ENCODE peak calls at places on chromosomes 3 and 15, in four cellular contexts. One of them, this sample, is unnamed.

GRCh38 chr3:37129871-37130270 is 44.5 kb downstream of the LRRFIP2 start:
- DNase-seq in fibroblast of lung: peak
- DNase-seq in adrenal gland: no peak
- DNase-seq in colonic mucosa: no peak
- DNase-seq in this sample: no peak

GRCh38 chr3:124836448-124836847 is 50.7 kb downstream of the ITGB5 start:
- DNase-seq in adrenal gland: no peak
- DNase-seq in fibroblast of lung: no peak
- DNase-seq in colonic mucosa: no peak
- DNase-seq in this sample: no peak

GRCh38 chr3:55059027-55059629 is 131.3 kb upstream of the LRTM1 start:
- DNase-seq in colonic mucosa: no peak
- DNase-seq in fibroblast of lung: peak
- DNase-seq in adrenal gland: no peak
- DNase-seq in this sample: peak

GRCh38 chr15:49370782-49371181 is 52.3 kb upstream of the FGF7 start:
- DNase-seq in fibroblast of lung: peak
- DNase-seq in colonic mucosa: no peak
- DNase-seq in adrenal gland: no peak
- DNase-seq in this sample: peak

GRCh38 chr15:83178869-83179325 is 28.7 kb downstream of the HDGFL3 start:
- DNase-seq in colonic mucosa: no peak
- DNase-seq in adrenal gland: no peak
- DNase-seq in fibroblast of lung: no peak
- DNase-seq in this sample: no peak

GRCh38 chr15:23415321-23415865 is 31.6 kb downstream of the GOLGA6L2 start:
- DNase-seq in colonic mucosa: no peak
- DNase-seq in adrenal gland: no peak
- DNase-seq in fibroblast of lung: no peak
- DNase-seq in this sample: no peak

GRCh38 chr3:127254730-127255129 is 33.1 kb downstream of the PRR20G start:
- DNase-seq in adrenal gland: no peak
- DNase-seq in colonic mucosa: no peak
- DNase-seq in fibroblast of lung: no peak
- DNase-seq in this sample: no peak

GRCh38 chr3:75814797-75815196 is 29.4 kb upstream of the ZNF717 start:
- DNase-seq in colonic mucosa: no peak
- DNase-seq in fibroblast of lung: no peak
- DNase-seq in adrenal gland: no peak
- DNase-seq in this sample: no peak

GRCh38 chr15:27686376-27686775 is 412.7 kb downstream of the OCA2 start:
- DNase-seq in fibroblast of lung: peak
- DNase-seq in colonic mucosa: no peak
- DNase-seq in adrenal gland: no peak
- DNase-seq in this sample: peak

GRCh38 chr15:70562906-70563305 is 200.5 kb downstream of the UACA start:
- DNase-seq in fibroblast of lung: no peak
- DNase-seq in adrenal gland: no peak
- DNase-seq in colonic mucosa: no peak
- DNase-seq in this sample: no peak

GRCh38 chr3:134260984-134261383 is 10.3 kb upstream of the RYK start:
- DNase-seq in adrenal gland: no peak
- DNase-seq in fibroblast of lung: no peak
- DNase-seq in colonic mucosa: no peak
- DNase-seq in this sample: no peak

GRCh38 chr3:63970596-63971468 is 52.5 kb downstream of the PSMD6 start:
- DNase-seq in adrenal gland: no peak
- DNase-seq in fibroblast of lung: peak
- DNase-seq in colonic mucosa: peak
- DNase-seq in this sample: no peak

GRCh38 chr15:50880651-50881114 is 27.8 kb upstream of the AP4E1 start:
- DNase-seq in adrenal gland: no peak
- DNase-seq in fibroblast of lung: peak
- DNase-seq in colonic mucosa: no peak
- DNase-seq in this sample: peak

GRCh38 chr3:128549283-128550112 is 56.5 kb upstream of the GATA2 start:
- DNase-seq in adrenal gland: peak
- DNase-seq in colonic mucosa: no peak
- DNase-seq in fibroblast of lung: peak
- DNase-seq in this sample: peak

GRCh38 chr3:52428151-52429005 is 16.5 kb downstream of the SEMA3G start:
- DNase-seq in adrenal gland: peak
- DNase-seq in fibroblast of lung: peak
- DNase-seq in colonic mucosa: peak
- DNase-seq in this sample: peak

GRCh38 chr15:50049871-50050270 is 69.2 kb downstream of the ATP8B4 start:
- DNase-seq in fibroblast of lung: peak
- DNase-seq in colonic mucosa: no peak
- DNase-seq in adrenal gland: no peak
- DNase-seq in this sample: peak

GRCh38 chr15:88300861-88301260 is 44.3 kb upstream of the NTRK3 start:
- DNase-seq in fibroblast of lung: no peak
- DNase-seq in adrenal gland: no peak
- DNase-seq in colonic mucosa: no peak
- DNase-seq in this sample: no peak

GRCh38 chr3:62332771-62333381 is 40.5 kb downstream of the FEZF2 start:
- DNase-seq in adrenal gland: no peak
- DNase-seq in colonic mucosa: no peak
- DNase-seq in fibroblast of lung: peak
- DNase-seq in this sample: peak

GRCh38 chr3:16461463-16462245 is 51.8 kb downstream of the RFTN1 start:
- DNase-seq in adrenal gland: no peak
- DNase-seq in fibroblast of lung: no peak
- DNase-seq in colonic mucosa: no peak
- DNase-seq in this sample: no peak

GRCh38 chr3:146469206-146470017 is at the start of gene PLSCR2:
- DNase-seq in fibroblast of lung: peak
- DNase-seq in adrenal gland: peak
- DNase-seq in colonic mucosa: peak
- DNase-seq in this sample: peak

GRCh38 chr3:632571-633170 is 436.1 kb downstream of the CHL1 start:
- DNase-seq in fibroblast of lung: peak
- DNase-seq in adrenal gland: peak
- DNase-seq in colonic mucosa: peak
- DNase-seq in this sample: peak

GRCh38 chr3:26535151-26535550 is 87.4 kb upstream of the LRRC3B start:
- DNase-seq in adrenal gland: no peak
- DNase-seq in colonic mucosa: no peak
- DNase-seq in fibroblast of lung: no peak
- DNase-seq in this sample: no peak

GRCh38 chr3:135099734-135100348 is 304.8 kb downstream of the EPHB1 start:
- DNase-seq in colonic mucosa: no peak
- DNase-seq in adrenal gland: no peak
- DNase-seq in fibroblast of lung: no peak
- DNase-seq in this sample: no peak

GRCh38 chr15:70447927-70448698 is 315.2 kb downstream of the UACA start:
- DNase-seq in adrenal gland: peak
- DNase-seq in colonic mucosa: peak
- DNase-seq in fibroblast of lung: no peak
- DNase-seq in this sample: no peak

GRCh38 chr3:27630892-27631291 is 91.2 kb downstream of the EOMES start:
- DNase-seq in adrenal gland: no peak
- DNase-seq in fibroblast of lung: peak
- DNase-seq in colonic mucosa: no peak
- DNase-seq in this sample: peak

GRCh38 chr15:49876401-49877038 is 242.5 kb downstream of the ATP8B4 start:
- DNase-seq in colonic mucosa: no peak
- DNase-seq in adrenal gland: no peak
- DNase-seq in fibroblast of lung: no peak
- DNase-seq in this sample: peak

GRCh38 chr15:66293419-66294156 is at the start of gene DIS3L:
- DNase-seq in colonic mucosa: peak
- DNase-seq in fibroblast of lung: peak
- DNase-seq in adrenal gland: peak
- DNase-seq in this sample: peak

GRCh38 chr3:102158080-102158756 is 276.6 kb upstream of the ZPLD1 start:
- DNase-seq in colonic mucosa: no peak
- DNase-seq in fibroblast of lung: peak
- DNase-seq in adrenal gland: no peak
- DNase-seq in this sample: peak

GRCh38 chr15:48794697-48795134 is 16.2 kb downstream of the CEP152 start:
- DNase-seq in fibroblast of lung: no peak
- DNase-seq in colonic mucosa: no peak
- DNase-seq in adrenal gland: no peak
- DNase-seq in this sample: peak

GRCh38 chr3:79846148-79846933 is 78.5 kb upstream of the ROBO1 start:
- DNase-seq in fibroblast of lung: no peak
- DNase-seq in colonic mucosa: no peak
- DNase-seq in adrenal gland: no peak
- DNase-seq in this sample: no peak

GRCh38 chr3:55246016-55246415 is 241.1 kb downstream of the WNT5A start:
- DNase-seq in adrenal gland: no peak
- DNase-seq in fibroblast of lung: peak
- DNase-seq in colonic mucosa: no peak
- DNase-seq in this sample: peak

GRCh38 chr3:13709706-13710105 is 160.8 kb downstream of the FBLN2 start:
- DNase-seq in adrenal gland: no peak
- DNase-seq in colonic mucosa: peak
- DNase-seq in fibroblast of lung: no peak
- DNase-seq in this sample: no peak

GRCh38 chr15:25905140-25905539 is 42.0 kb upstream of the ATP10A start:
- DNase-seq in adrenal gland: no peak
- DNase-seq in fibroblast of lung: peak
- DNase-seq in colonic mucosa: no peak
- DNase-seq in this sample: peak

GRCh38 chr3:87268646-87269211 is 7.7 kb downstream of the POU1F1 start:
- DNase-seq in fibroblast of lung: peak
- DNase-seq in colonic mucosa: no peak
- DNase-seq in adrenal gland: no peak
- DNase-seq in this sample: peak
- H3K4me3 ChIP-seq in fibroblast of lung: no peak
- H3K4me3 ChIP-seq in colonic mucosa: no peak
- H3K4me3 ChIP-seq in adrenal gland: no peak
- H3K4me3 ChIP-seq in this sample: no peak

GRCh38 chr3:59775781-59776270 is 726.0 kb upstream of the CFAP20DC start:
- DNase-seq in colonic mucosa: no peak
- DNase-seq in fibroblast of lung: no peak
- DNase-seq in adrenal gland: no peak
- DNase-seq in this sample: no peak

GRCh38 chr3:59772416-59773408 is 722.9 kb upstream of the CFAP20DC start:
- DNase-seq in adrenal gland: no peak
- DNase-seq in colonic mucosa: no peak
- DNase-seq in fibroblast of lung: no peak
- DNase-seq in this sample: no peak

GRCh38 chr3:59773970-59774369 is 724.1 kb upstream of the CFAP20DC start:
- DNase-seq in adrenal gland: no peak
- DNase-seq in fibroblast of lung: no peak
- DNase-seq in colonic mucosa: no peak
- DNase-seq in this sample: no peak

GRCh38 chr3:59774613-59775012 is 724.8 kb upstream of the CFAP20DC start:
- DNase-seq in colonic mucosa: no peak
- DNase-seq in adrenal gland: no peak
- DNase-seq in fibroblast of lung: peak
- DNase-seq in this sample: peak

GRCh38 chr3:59775106-59775505 is 725.3 kb upstream of the CFAP20DC start:
- DNase-seq in colonic mucosa: no peak
- DNase-seq in adrenal gland: no peak
- DNase-seq in fibroblast of lung: peak
- DNase-seq in this sample: peak
- TF ChIP-seq CTCF in colonic mucosa: no peak
- TF ChIP-seq CTCF in adrenal gland: no peak
- TF ChIP-seq CTCF in fibroblast of lung: no peak
- TF ChIP-seq CTCF in this sample: no peak

GRCh38 chr15:38559908-38560307 is 4.7 kb downstream of the RASGRP1 start:
- DNase-seq in fibroblast of lung: no peak
- DNase-seq in adrenal gland: no peak
- DNase-seq in colonic mucosa: no peak
- DNase-seq in this sample: no peak
- H3K4me3 ChIP-seq in fibroblast of lung: no peak
- H3K4me3 ChIP-seq in adrenal gland: no peak
- H3K4me3 ChIP-seq in colonic mucosa: no peak
- H3K4me3 ChIP-seq in this sample: no peak

DNA sequence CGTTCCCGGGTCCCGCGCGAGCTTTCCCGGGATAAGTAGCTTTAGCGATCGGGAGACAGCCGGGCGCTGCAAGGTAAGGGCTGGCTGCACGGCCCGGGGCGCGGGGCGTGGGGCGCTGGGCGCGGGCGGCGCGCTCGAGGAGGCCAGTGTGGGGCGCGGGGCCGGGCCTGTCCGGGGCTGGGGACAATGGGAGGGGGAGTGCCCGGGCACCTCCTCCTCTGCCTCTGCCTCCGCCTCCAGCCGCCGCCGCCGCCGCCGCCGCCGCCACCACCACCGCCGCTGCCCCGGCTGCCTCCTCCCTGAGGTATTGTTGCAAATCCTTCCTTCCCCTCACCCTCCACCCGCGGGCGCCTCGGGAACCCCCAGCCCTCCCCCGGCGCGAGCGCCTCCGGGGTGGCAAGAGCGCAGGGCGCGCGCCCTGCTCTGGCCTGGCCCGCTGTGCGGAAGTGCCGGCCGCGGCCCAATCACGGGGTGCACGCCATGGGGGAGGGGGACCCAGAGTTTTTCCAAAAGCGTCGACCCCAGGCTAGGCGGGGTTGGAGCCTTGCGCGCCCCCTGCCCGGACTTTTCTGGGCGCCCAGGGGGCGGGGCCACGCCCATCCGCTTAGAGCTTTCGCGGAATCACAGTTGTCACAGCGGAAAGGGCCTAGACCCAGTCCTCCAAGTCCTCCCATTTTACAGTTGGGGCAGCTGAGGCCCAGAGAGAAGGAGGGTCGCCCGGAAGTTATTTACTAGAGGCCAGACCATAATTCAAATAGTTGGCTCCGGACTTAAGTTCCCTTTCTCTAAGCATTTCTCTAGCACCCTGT is at the start of gene LPP:
- DNase-seq in adrenal gland: peak
- DNase-seq in fibroblast of lung: peak
- DNase-seq in colonic mucosa: peak
- DNase-seq in this sample: peak
- TF ChIP-seq CTCF in adrenal gland: no peak
- TF ChIP-seq CTCF in fibroblast of lung: no peak
- TF ChIP-seq CTCF in colonic mucosa: no peak
- TF ChIP-seq CTCF in this sample: no peak

GRCh38 chr3:192409838-192410683 is 317.3 kb downstream of the FGF12 start:
- DNase-seq in colonic mucosa: no peak
- DNase-seq in fibroblast of lung: peak
- DNase-seq in adrenal gland: peak
- DNase-seq in this sample: no peak

GRCh38 chr3:192409203-192409837 is 318.0 kb downstream of the FGF12 start:
- DNase-seq in adrenal gland: peak
- DNase-seq in fibroblast of lung: peak
- DNase-seq in colonic mucosa: no peak
- DNase-seq in this sample: no peak

GRCh38 chr3:192408721-192409151 is 318.6 kb downstream of the FGF12 start:
- DNase-seq in colonic mucosa: no peak
- DNase-seq in fibroblast of lung: peak
- DNase-seq in adrenal gland: peak
- DNase-seq in this sample: no peak

GRCh38 chr3:192408007-192408655 is 319.2 kb downstream of the FGF12 start:
- DNase-seq in colonic mucosa: no peak
- DNase-seq in fibroblast of lung: peak
- DNase-seq in adrenal gland: peak
- DNase-seq in this sample: no peak

GRCh38 chr3:192410684-192410960 is 316.7 kb downstream of the FGF12 start:
- DNase-seq in colonic mucosa: no peak
- DNase-seq in adrenal gland: no peak
- DNase-seq in fibroblast of lung: no peak
- DNase-seq in this sample: no peak
- H3K4me3 ChIP-seq in colonic mucosa: no peak
- H3K4me3 ChIP-seq in adrenal gland: no peak
- H3K4me3 ChIP-seq in fibroblast of lung: no peak
- H3K4me3 ChIP-seq in this sample: no peak

GRCh38 chr3:22996926-22997600 is 206.1 kb upstream of the UBE2E2 start:
- DNase-seq in colonic mucosa: no peak
- DNase-seq in adrenal gland: no peak
- DNase-seq in fibroblast of lung: no peak
- DNase-seq in this sample: no peak
- TF ChIP-seq CTCF in colonic mucosa: no peak
- TF ChIP-seq CTCF in adrenal gland: no peak
- TF ChIP-seq CTCF in fibroblast of lung: no peak
- TF ChIP-seq CTCF in this sample: no peak

This sample was measured in choroid plexus epithelial cell.